ENCODE peak calls at places on chromosomes 11 and 22, in four cellular contexts. One of them, this sample, is unnamed.
A peak's percentile ranks its signal among the peaks of the same experiment; 100 is the strongest.

GRCh38 chr11:47955356-47955755 is 25.0 kb upstream of the PTPRJ start:
- DNase-seq in right atrium auricular region: no peak
- DNase-seq in transverse colon: no peak
- DNase-seq in thoracic aorta: no peak
- DNase-seq in this sample: no peak

GRCh38 chr11:31722754-31723153 is 88.4 kb downstream of the PAX6 start:
- DNase-seq in right atrium auricular region: no peak
- DNase-seq in thoracic aorta: no peak
- DNase-seq in transverse colon: no peak
- DNase-seq in this sample: no peak

GRCh38 chr11:128180446-128181089 is 406.8 kb downstream of the ETS1 start:
- DNase-seq in right atrium auricular region: no peak
- DNase-seq in transverse colon: no peak
- DNase-seq in thoracic aorta: no peak
- DNase-seq in this sample: no peak

GRCh38 chr11:105229257-105229656 is 89.7 kb upstream of the CARD18 start:
- DNase-seq in transverse colon: no peak
- DNase-seq in thoracic aorta: no peak
- DNase-seq in right atrium auricular region: no peak
- DNase-seq in this sample: no peak

GRCh38 chr11:65814131-65814959 is 19.4 kb upstream of the SNX32 start:
- DNase-seq in right atrium auricular region: peak; percentile 75
- DNase-seq in transverse colon: no peak
- DNase-seq in thoracic aorta: no peak
- DNase-seq in this sample: peak; percentile 47

GRCh38 chr11:68763181-68763721 is 11.9 kb upstream of the TESMIN start:
- DNase-seq in thoracic aorta: no peak
- DNase-seq in right atrium auricular region: no peak
- DNase-seq in transverse colon: peak; percentile 54
- DNase-seq in this sample: no peak

GRCh38 chr22:38754247-38755154 is 1.3 kb downstream of the SUN2 start:
- DNase-seq in transverse colon: peak; percentile 73
- DNase-seq in thoracic aorta: peak; percentile 71
- DNase-seq in right atrium auricular region: peak; percentile 93
- DNase-seq in this sample: peak; percentile 33

GRCh38 chr11:131615611-131616010 is 245.2 kb downstream of the NTM start:
- DNase-seq in thoracic aorta: no peak
- DNase-seq in transverse colon: no peak
- DNase-seq in right atrium auricular region: peak; percentile 18
- DNase-seq in this sample: no peak

GRCh38 chr22:44622147-44622427 is 79.9 kb upstream of the PRR5 start:
- DNase-seq in thoracic aorta: no peak
- DNase-seq in right atrium auricular region: no peak
- DNase-seq in transverse colon: no peak
- DNase-seq in this sample: no peak

GRCh38 chr22:27629908-27630733 is 171.4 kb downstream of the MN1 start:
- DNase-seq in transverse colon: no peak
- DNase-seq in thoracic aorta: no peak
- DNase-seq in right atrium auricular region: no peak
- DNase-seq in this sample: no peak

DNA sequence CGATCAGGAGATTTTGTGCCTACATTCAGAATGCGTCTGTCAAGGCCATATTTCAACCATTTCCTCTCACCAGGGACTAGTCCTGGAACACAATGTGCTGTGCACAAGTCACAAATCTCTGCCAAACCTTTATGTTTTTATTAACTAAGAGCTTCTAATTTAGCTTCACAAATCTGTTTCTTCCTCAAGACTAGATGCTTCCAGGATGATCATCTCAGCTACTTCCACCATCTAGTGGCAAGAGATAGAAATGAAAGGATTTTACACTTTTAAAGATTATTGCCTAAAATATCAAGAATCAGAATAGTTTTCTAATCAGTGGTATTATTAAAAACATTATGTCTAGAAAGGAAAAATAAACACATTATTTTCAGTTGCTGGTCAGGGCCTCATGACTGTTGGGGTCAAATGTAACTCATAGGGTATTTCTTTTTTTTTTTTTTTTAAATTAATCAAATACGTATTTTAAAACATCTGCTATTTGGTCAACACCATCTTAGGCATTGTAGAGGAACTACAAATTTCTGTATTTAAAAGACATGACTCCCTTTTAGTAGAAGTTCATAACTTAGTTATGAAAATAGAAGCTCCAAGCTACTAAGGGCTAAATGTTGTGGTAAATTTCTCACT is 1102.6 kb downstream of the DLG2 start:
- DNase-seq in thoracic aorta: no peak
- DNase-seq in right atrium auricular region: no peak
- DNase-seq in transverse colon: no peak
- DNase-seq in this sample: no peak
- TF ChIP-seq CTCF in thoracic aorta: peak; percentile 39
- TF ChIP-seq CTCF in right atrium auricular region: peak; percentile 64
- TF ChIP-seq CTCF in transverse colon: no peak
- TF ChIP-seq CTCF in this sample: no peak

DNA sequence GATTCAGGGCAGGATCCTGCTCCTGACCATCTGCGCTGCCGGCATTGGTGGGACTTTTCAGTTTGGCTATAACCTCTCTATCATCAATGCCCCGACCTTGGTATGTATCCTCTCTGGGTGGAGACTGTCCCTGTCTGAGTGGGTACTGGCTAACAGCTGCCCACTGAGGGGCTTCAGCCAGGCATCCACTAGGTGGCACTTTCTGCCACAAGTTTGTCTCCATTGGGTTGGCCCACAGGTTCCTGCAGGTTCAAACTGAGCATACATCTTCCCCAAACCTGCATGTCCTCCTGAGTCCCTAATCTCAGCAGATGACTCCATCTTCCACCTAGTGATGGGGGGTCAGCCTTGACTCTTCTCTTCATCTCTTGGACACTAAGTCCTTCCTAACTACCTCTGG is 4.4 kb downstream of the SLC2A11 start:
- DNase-seq in right atrium auricular region: no peak
- DNase-seq in transverse colon: no peak
- DNase-seq in thoracic aorta: no peak
- DNase-seq in this sample: no peak
- TF ChIP-seq CTCF in right atrium auricular region: peak; percentile 63
- TF ChIP-seq CTCF in transverse colon: no peak
- TF ChIP-seq CTCF in thoracic aorta: peak; percentile 32
- TF ChIP-seq CTCF in this sample: no peak

DNA sequence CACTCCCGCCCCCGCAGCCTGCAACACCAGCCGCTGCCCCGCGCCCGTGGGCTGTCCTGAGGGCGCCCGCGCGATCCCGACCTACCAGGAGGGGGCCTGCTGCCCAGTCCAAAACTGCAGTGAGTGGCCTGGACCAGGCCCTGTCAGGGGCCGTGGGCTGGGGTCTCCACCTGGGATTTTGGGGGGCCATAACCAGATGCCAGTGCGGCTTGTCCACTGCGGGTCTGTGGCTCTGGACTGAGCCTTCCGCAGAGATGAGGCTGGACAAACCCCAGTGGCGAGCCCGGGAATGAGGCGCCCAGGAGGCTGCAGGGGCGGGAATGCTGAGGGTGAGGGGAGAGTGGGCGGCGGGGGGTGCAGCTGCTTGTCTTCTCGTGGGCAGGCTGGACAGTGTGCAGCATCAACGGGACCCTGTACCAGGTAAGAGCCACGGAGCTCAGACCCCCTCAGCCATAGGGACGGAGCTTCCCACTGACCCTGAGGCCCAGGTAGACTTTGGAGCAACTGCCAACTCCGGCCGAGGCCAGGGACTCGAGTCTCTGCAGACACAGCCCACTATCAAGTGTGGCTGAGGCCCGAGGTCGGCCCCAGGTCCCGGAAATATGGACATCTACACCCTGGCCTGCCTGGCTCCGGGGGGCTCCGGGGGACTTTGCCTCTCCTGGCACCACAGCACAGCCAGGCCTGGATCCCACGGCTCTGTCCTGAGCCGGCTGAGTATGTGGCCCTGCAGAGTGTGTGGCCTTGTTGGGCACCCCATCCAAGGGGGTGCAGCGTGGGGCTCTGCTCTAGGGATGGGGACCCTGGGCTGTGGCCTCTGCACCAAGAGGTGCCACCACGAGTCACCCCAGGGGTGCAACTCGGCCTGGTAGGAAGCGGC is 24.7 kb upstream of the MUC5B start:
- DNase-seq in right atrium auricular region: no peak
- DNase-seq in thoracic aorta: peak; percentile 1
- DNase-seq in transverse colon: peak; percentile 6
- DNase-seq in this sample: no peak
- TF ChIP-seq CTCF in right atrium auricular region: no peak
- TF ChIP-seq CTCF in thoracic aorta: no peak
- TF ChIP-seq CTCF in transverse colon: no peak
- TF ChIP-seq CTCF in this sample: no peak

GRCh38 chr22:42711895-42712837 is 8.5 kb downstream of the A4GALT start:
- DNase-seq in transverse colon: no peak
- DNase-seq in right atrium auricular region: no peak
- DNase-seq in thoracic aorta: no peak
- DNase-seq in this sample: no peak

GRCh38 chr22:42714768-42715430 is 5.8 kb downstream of the A4GALT start:
- DNase-seq in transverse colon: no peak
- DNase-seq in thoracic aorta: no peak
- DNase-seq in right atrium auricular region: no peak
- DNase-seq in this sample: no peak

GRCh38 chr22:42716221-42716620 is 4.4 kb downstream of the A4GALT start:
- DNase-seq in thoracic aorta: no peak
- DNase-seq in right atrium auricular region: no peak
- DNase-seq in transverse colon: no peak
- DNase-seq in this sample: no peak

GRCh38 chr22:42716649-42717127 is 4.0 kb downstream of the A4GALT start:
- DNase-seq in thoracic aorta: no peak
- DNase-seq in transverse colon: peak; percentile 50
- DNase-seq in right atrium auricular region: no peak
- DNase-seq in this sample: no peak

GRCh38 chr22:42714308-42714707 is 6.4 kb downstream of the A4GALT start:
- DNase-seq in right atrium auricular region: no peak
- DNase-seq in transverse colon: no peak
- DNase-seq in thoracic aorta: no peak
- DNase-seq in this sample: no peak
- TF ChIP-seq CTCF in right atrium auricular region: no peak
- TF ChIP-seq CTCF in transverse colon: no peak
- TF ChIP-seq CTCF in thoracic aorta: no peak
- TF ChIP-seq CTCF in this sample: no peak

DNA sequence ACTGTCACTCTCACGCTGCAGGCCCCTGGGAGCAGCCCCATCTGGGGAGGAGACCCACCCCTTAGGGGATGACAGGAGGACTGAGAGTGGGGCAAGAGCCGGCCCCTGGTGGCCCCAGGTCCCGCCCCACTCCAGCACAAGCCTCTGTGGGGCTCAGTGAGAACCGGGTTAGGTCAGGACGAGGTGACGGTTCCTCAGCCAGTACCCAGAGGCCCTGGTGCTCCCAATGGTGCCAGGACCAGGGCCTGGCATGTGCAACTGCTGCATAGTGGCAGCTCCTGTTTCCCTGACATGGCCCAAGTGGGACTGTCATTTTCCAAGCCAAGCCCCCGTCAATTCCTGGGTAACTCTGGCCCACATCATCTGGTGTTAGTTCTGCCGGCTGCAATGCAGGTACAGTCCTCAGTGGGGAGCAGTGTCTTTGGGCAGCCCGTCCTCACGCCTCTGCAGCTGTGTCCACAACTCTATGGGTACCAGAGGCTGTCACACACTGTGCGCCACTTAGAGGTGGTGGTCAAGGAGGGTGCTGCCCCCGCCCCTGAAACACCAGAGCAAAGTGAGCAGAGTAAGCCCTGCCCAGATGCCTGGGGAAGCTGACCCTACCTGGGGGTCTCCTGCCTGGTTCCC is 15.9 kb downstream of the CHID1 start:
- DNase-seq in right atrium auricular region: no peak
- DNase-seq in transverse colon: no peak
- DNase-seq in thoracic aorta: no peak
- DNase-seq in this sample: no peak
- TF ChIP-seq CTCF in right atrium auricular region: no peak
- TF ChIP-seq CTCF in transverse colon: no peak
- TF ChIP-seq CTCF in thoracic aorta: no peak
- TF ChIP-seq CTCF in this sample: no peak

This sample was measured in omental fat pad.